ENCODE peak calls at places on chromosomes 13 and 19, in seven cellular contexts. One of them, this sample, is unnamed.

GRCh38 chr19:58581227-58582141 is 8.3 kb upstream of the MZF1 start:
- DNase-seq in endothelial cell of umbilical vein: peak; percentile 91
- DNase-seq in uterus: peak; percentile 87
- DNase-seq in testis: peak; percentile 89
- DNase-seq in H54: no peak
- DNase-seq in suprapubic skin: peak; percentile 92
- DNase-seq in K562: peak; percentile 78
- DNase-seq in this sample: no peak

GRCh38 chr19:21482863-21483276 is 22.5 kb upstream of the ZNF429 start:
- DNase-seq in uterus: peak; percentile 62
- DNase-seq in K562: peak; percentile 30
- DNase-seq in endothelial cell of umbilical vein: peak; percentile 13
- DNase-seq in H54: peak; percentile 56
- DNase-seq in testis: peak; percentile 67
- DNase-seq in suprapubic skin: no peak
- DNase-seq in this sample: peak; percentile 45

GRCh38 chr13:34391071-34391470 is 551.0 kb upstream of the NBEA start:
- DNase-seq in suprapubic skin: no peak
- DNase-seq in K562: no peak
- DNase-seq in endothelial cell of umbilical vein: no peak
- DNase-seq in H54: no peak
- DNase-seq in testis: no peak
- DNase-seq in uterus: no peak
- DNase-seq in this sample: no peak

GRCh38 chr19:2815191-2815614 is 4.5 kb upstream of the ZNF554 start:
- DNase-seq in H54: no peak
- DNase-seq in testis: no peak
- DNase-seq in suprapubic skin: no peak
- DNase-seq in K562: no peak
- DNase-seq in endothelial cell of umbilical vein: no peak
- DNase-seq in uterus: no peak
- DNase-seq in this sample: no peak

GRCh38 chr13:57286511-57287098 is 119.6 kb downstream of the PRR20E start:
- DNase-seq in testis: peak; percentile 63
- DNase-seq in H54: no peak
- DNase-seq in suprapubic skin: peak; percentile 65
- DNase-seq in K562: no peak
- DNase-seq in uterus: no peak
- DNase-seq in endothelial cell of umbilical vein: no peak
- DNase-seq in this sample: no peak

GRCh38 chr13:85520445-85520844 is 278.8 kb downstream of the SLITRK6 start:
- DNase-seq in testis: no peak
- DNase-seq in uterus: no peak
- DNase-seq in H54: no peak
- DNase-seq in K562: no peak
- DNase-seq in suprapubic skin: no peak
- DNase-seq in endothelial cell of umbilical vein: no peak
- DNase-seq in this sample: no peak

GRCh38 chr13:88656751-88657150 is 985.6 kb downstream of the SLITRK5 start:
- DNase-seq in H54: no peak
- DNase-seq in K562: no peak
- DNase-seq in endothelial cell of umbilical vein: no peak
- DNase-seq in uterus: no peak
- DNase-seq in testis: no peak
- DNase-seq in suprapubic skin: no peak
- DNase-seq in this sample: peak; percentile 1

GRCh38 chr19:3983936-3984583 is 1.2 kb downstream of the EEF2 start:
- DNase-seq in uterus: no peak
- DNase-seq in endothelial cell of umbilical vein: peak; percentile 34
- DNase-seq in H54: no peak
- DNase-seq in testis: no peak
- DNase-seq in suprapubic skin: no peak
- DNase-seq in K562: peak; percentile 53
- DNase-seq in this sample: no peak

GRCh38 chr19:47693489-47693888 is 19.7 kb upstream of the EHD2 start:
- DNase-seq in suprapubic skin: no peak
- DNase-seq in endothelial cell of umbilical vein: no peak
- DNase-seq in uterus: no peak
- DNase-seq in H54: no peak
- DNase-seq in K562: no peak
- DNase-seq in testis: no peak
- DNase-seq in this sample: no peak

GRCh38 chr19:42693760-42694350 is 46.4 kb downstream of the PSG3 start:
- DNase-seq in endothelial cell of umbilical vein: no peak
- DNase-seq in uterus: no peak
- DNase-seq in suprapubic skin: no peak
- DNase-seq in testis: peak; percentile 27
- DNase-seq in H54: peak; percentile 68
- DNase-seq in K562: peak; percentile 26
- DNase-seq in this sample: peak; percentile 13

GRCh38 chr13:51584731-51585191 is 499 bp downstream of the WDFY2 start:
- DNase-seq in H54: peak; percentile 5
- DNase-seq in suprapubic skin: peak; percentile 86
- DNase-seq in K562: peak; percentile 19
- DNase-seq in endothelial cell of umbilical vein: no peak
- DNase-seq in uterus: no peak
- DNase-seq in testis: peak; percentile 39
- DNase-seq in this sample: peak; percentile 77

GRCh38 chr13:100075700-100076587 is 12.9 kb upstream of the PCCA start:
- DNase-seq in uterus: no peak
- DNase-seq in testis: no peak
- DNase-seq in K562: no peak
- DNase-seq in endothelial cell of umbilical vein: no peak
- DNase-seq in H54: no peak
- DNase-seq in suprapubic skin: no peak
- DNase-seq in this sample: no peak

GRCh38 chr19:21751379-21751778 is 16.0 kb downstream of the ZNF100 start:
- DNase-seq in suprapubic skin: no peak
- DNase-seq in K562: no peak
- DNase-seq in H54: no peak
- DNase-seq in uterus: no peak
- DNase-seq in endothelial cell of umbilical vein: no peak
- DNase-seq in testis: no peak
- DNase-seq in this sample: no peak

GRCh38 chr19:2331601-2332246 is 3.2 kb downstream of the SPPL2B start:
- DNase-seq in K562: no peak
- DNase-seq in suprapubic skin: no peak
- DNase-seq in testis: no peak
- DNase-seq in uterus: no peak
- DNase-seq in endothelial cell of umbilical vein: no peak
- DNase-seq in H54: no peak
- DNase-seq in this sample: no peak

GRCh38 chr13:52454459-52454824 is 836 bp upstream of the CKAP2 start:
- DNase-seq in uterus: no peak
- DNase-seq in endothelial cell of umbilical vein: peak; percentile 36
- DNase-seq in testis: no peak
- DNase-seq in K562: no peak
- DNase-seq in H54: no peak
- DNase-seq in suprapubic skin: no peak
- DNase-seq in this sample: peak; percentile 80

GRCh38 chr13:20991741-20992520 is 69.5 kb downstream of the LATS2 start:
- DNase-seq in endothelial cell of umbilical vein: no peak
- DNase-seq in testis: no peak
- DNase-seq in suprapubic skin: no peak
- DNase-seq in H54: no peak
- DNase-seq in uterus: no peak
- DNase-seq in K562: no peak
- DNase-seq in this sample: no peak

GRCh38 chr13:37187110-37187509 is 81.6 kb upstream of the CSNK1A1L start:
- DNase-seq in suprapubic skin: no peak
- DNase-seq in K562: no peak
- DNase-seq in endothelial cell of umbilical vein: no peak
- DNase-seq in uterus: no peak
- DNase-seq in testis: no peak
- DNase-seq in H54: no peak
- DNase-seq in this sample: no peak

GRCh38 chr13:48000559-48001126 is 430 bp downstream of the SUCLA2 start:
- DNase-seq in uterus: no peak
- DNase-seq in K562: no peak
- DNase-seq in suprapubic skin: no peak
- DNase-seq in endothelial cell of umbilical vein: peak; percentile 40
- DNase-seq in H54: peak; percentile 9
- DNase-seq in testis: no peak
- DNase-seq in this sample: no peak
- TF ChIP-seq POLR2A in uterus: no peak
- TF ChIP-seq POLR2A in K562: no peak
- TF ChIP-seq POLR2A in suprapubic skin: no peak
- TF ChIP-seq POLR2A in endothelial cell of umbilical vein: no peak
- TF ChIP-seq POLR2A in H54: no peak
- TF ChIP-seq POLR2A in testis: no peak
- TF ChIP-seq POLR2A in this sample: no peak

GRCh38 chr13:75480691-75481175 is 1.2 kb downstream of the TBC1D4 start:
- DNase-seq in endothelial cell of umbilical vein: peak; percentile 55
- DNase-seq in suprapubic skin: peak; percentile 84
- DNase-seq in uterus: peak; percentile 44
- DNase-seq in H54: no peak
- DNase-seq in testis: peak; percentile 58
- DNase-seq in K562: peak; percentile 7
- DNase-seq in this sample: peak; percentile 75
- TF ChIP-seq POLR2A in endothelial cell of umbilical vein: no peak
- TF ChIP-seq POLR2A in suprapubic skin: no peak
- TF ChIP-seq POLR2A in uterus: no peak
- TF ChIP-seq POLR2A in H54: no peak
- TF ChIP-seq POLR2A in testis: no peak
- TF ChIP-seq POLR2A in K562: no peak
- TF ChIP-seq POLR2A in this sample: no peak

GRCh38 chr19:12778020-12778904 is 2.9 kb upstream of the HOOK2 start:
- DNase-seq in endothelial cell of umbilical vein: peak; percentile 73
- DNase-seq in K562: peak; percentile 37
- DNase-seq in H54: no peak
- DNase-seq in testis: peak; percentile 73
- DNase-seq in suprapubic skin: no peak
- DNase-seq in uterus: peak; percentile 72
- DNase-seq in this sample: peak; percentile 72
- TF ChIP-seq POLR2A in endothelial cell of umbilical vein: no peak
- TF ChIP-seq POLR2A in K562: peak; percentile 42
- TF ChIP-seq POLR2A in H54: peak; percentile 31
- TF ChIP-seq POLR2A in testis: no peak
- TF ChIP-seq POLR2A in suprapubic skin: no peak
- TF ChIP-seq POLR2A in uterus: no peak
- TF ChIP-seq POLR2A in this sample: peak; percentile 36

GRCh38 chr19:17605761-17606745 is 50.6 kb downstream of the COLGALT1 start:
- DNase-seq in endothelial cell of umbilical vein: peak; percentile 77
- DNase-seq in uterus: peak; percentile 44
- DNase-seq in K562: peak; percentile 95
- DNase-seq in testis: peak; percentile 87
- DNase-seq in suprapubic skin: peak; percentile 84
- DNase-seq in H54: peak; percentile 89
- DNase-seq in this sample: peak; percentile 88
- TF ChIP-seq POLR2A in endothelial cell of umbilical vein: no peak
- TF ChIP-seq POLR2A in uterus: no peak
- TF ChIP-seq POLR2A in K562: peak; percentile 82
- TF ChIP-seq POLR2A in testis: no peak
- TF ChIP-seq POLR2A in suprapubic skin: no peak
- TF ChIP-seq POLR2A in H54: peak; percentile 79
- TF ChIP-seq POLR2A in this sample: no peak

DNA sequence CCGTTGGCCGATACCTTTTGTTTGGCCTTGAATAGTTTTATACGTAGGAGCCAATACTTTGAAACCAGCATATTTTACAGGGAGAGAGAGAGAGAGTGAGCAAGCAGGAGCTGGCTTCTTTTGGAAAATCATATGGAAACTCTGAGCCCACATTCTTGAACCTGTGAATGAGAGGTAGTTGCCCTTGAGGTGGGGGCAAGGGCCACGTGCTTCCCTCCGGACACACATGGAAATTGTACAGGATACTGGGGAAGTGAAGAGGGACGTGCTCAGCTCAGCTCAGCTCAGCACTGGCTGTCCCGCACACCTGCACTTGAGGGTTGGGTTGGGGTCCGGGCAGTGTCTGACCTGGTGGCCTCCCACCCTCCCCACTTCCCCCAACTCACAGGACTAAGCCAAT is 68.3 kb downstream of the SPRYD7 start:
- DNase-seq in H54: no peak
- DNase-seq in endothelial cell of umbilical vein: no peak
- DNase-seq in testis: no peak
- DNase-seq in K562: no peak
- DNase-seq in uterus: no peak
- DNase-seq in suprapubic skin: no peak
- DNase-seq in this sample: no peak
- TF ChIP-seq POLR2A in H54: no peak
- TF ChIP-seq POLR2A in endothelial cell of umbilical vein: no peak
- TF ChIP-seq POLR2A in testis: no peak
- TF ChIP-seq POLR2A in K562: no peak
- TF ChIP-seq POLR2A in uterus: no peak
- TF ChIP-seq POLR2A in suprapubic skin: no peak
- TF ChIP-seq POLR2A in this sample: no peak

DNA sequence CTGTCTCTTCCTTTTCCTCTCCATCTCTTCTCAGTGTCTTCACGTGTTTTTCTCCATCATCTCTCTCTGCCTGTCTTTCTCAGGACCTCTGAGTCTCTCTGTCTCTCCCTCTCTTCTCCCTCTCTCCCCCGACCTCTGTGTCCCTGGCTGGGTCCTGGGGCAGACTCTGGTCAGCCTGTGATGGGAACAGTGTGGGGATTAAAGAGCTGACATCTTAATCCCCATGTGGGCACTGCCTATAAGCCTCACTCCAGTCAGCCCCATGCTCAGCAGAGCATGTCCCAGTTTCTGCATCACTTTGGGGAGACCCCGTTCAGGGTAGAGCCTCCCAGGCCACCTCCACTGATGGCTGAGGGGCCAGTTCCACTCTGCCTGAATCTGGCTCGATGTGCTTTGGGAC is 16.2 kb downstream of the EGLN2 start:
- DNase-seq in K562: no peak
- DNase-seq in uterus: no peak
- DNase-seq in suprapubic skin: no peak
- DNase-seq in testis: no peak
- DNase-seq in endothelial cell of umbilical vein: no peak
- DNase-seq in H54: no peak
- DNase-seq in this sample: no peak
- TF ChIP-seq POLR2A in K562: no peak
- TF ChIP-seq POLR2A in uterus: no peak
- TF ChIP-seq POLR2A in suprapubic skin: no peak
- TF ChIP-seq POLR2A in testis: no peak
- TF ChIP-seq POLR2A in endothelial cell of umbilical vein: no peak
- TF ChIP-seq POLR2A in H54: no peak
- TF ChIP-seq POLR2A in this sample: no peak

GRCh38 chr19:7943444-7944176 is at the start of gene TIMM44:
- DNase-seq in endothelial cell of umbilical vein: peak; percentile 99
- DNase-seq in testis: peak; percentile 99
- DNase-seq in K562: peak; percentile 98
- DNase-seq in suprapubic skin: peak; percentile 100
- DNase-seq in uterus: peak; percentile 99
- DNase-seq in H54: peak; percentile 94
- DNase-seq in this sample: peak; percentile 99
- TF ChIP-seq POLR2A in endothelial cell of umbilical vein: peak; percentile 96
- TF ChIP-seq POLR2A in testis: no peak
- TF ChIP-seq POLR2A in K562: peak; percentile 95
- TF ChIP-seq POLR2A in suprapubic skin: peak; percentile 78
- TF ChIP-seq POLR2A in uterus: peak; percentile 51
- TF ChIP-seq POLR2A in H54: peak; percentile 88
- TF ChIP-seq POLR2A in this sample: peak; percentile 92

GRCh38 chr19:1168877-1169791 is 4.9 kb downstream of the SBNO2 start:
- DNase-seq in H54: peak; percentile 87
- DNase-seq in suprapubic skin: peak; percentile 82
- DNase-seq in K562: no peak
- DNase-seq in endothelial cell of umbilical vein: no peak
- DNase-seq in testis: peak; percentile 84
- DNase-seq in uterus: peak; percentile 72
- DNase-seq in this sample: no peak
- TF ChIP-seq POLR2A in H54: peak; percentile 23
- TF ChIP-seq POLR2A in suprapubic skin: no peak
- TF ChIP-seq POLR2A in K562: no peak
- TF ChIP-seq POLR2A in endothelial cell of umbilical vein: no peak
- TF ChIP-seq POLR2A in testis: no peak
- TF ChIP-seq POLR2A in uterus: no peak
- TF ChIP-seq POLR2A in this sample: no peak

This sample was measured in erythroblast.